ENCODE peak calls at places on chromosomes 2 and 18, in six cellular contexts. W is EL, L is neural crest cell, G is body of pancreas, N is HEK293T, C is Calu3. O is an unnamed sample.
A peak's percentile ranks its signal among the peaks of the same experiment; 100 is the strongest.

GRCh38 chr2:108069515-108070310 is 83.4 kb downstream of the SLC5A7 start:
- DNase-seq in C (peak; percentile 8), W (no peak), L (no peak), N (peak; percentile 27), G (no peak), O (peak; percentile 21)

GRCh38 chr2:231015462-231015861 is 19.5 kb downstream of the SPATA3 start:
- DNase-seq in L (peak; percentile 25), N (no peak), W (no peak), G (no peak), C (no peak), O (no peak)

GRCh38 chr2:179571141-179571713 is 290.2 kb downstream of the ZNF385B start:
- DNase-seq in C (no peak), G (no peak), N (no peak), L (no peak), W (no peak), O (no peak)

GRCh38 chr2:216424305-216424704 is 12.0 kb downstream of the SMARCAL1 start:
- DNase-seq in L (no peak), C (no peak), N (no peak), W (peak; percentile 8), G (no peak), O (no peak)

GRCh38 chr2:97005353-97005752 is 19.0 kb upstream of the FAM178B start:
- DNase-seq in C (peak; percentile 20), L (no peak), W (peak; percentile 2), G (no peak), N (peak; percentile 51), O (peak; percentile 25)

GRCh38 chr2:169069818-169070217 is 455 bp downstream of the DHRS9 start:
- DNase-seq in C (no peak), N (no peak), G (no peak), W (no peak), L (no peak), O (no peak)

GRCh38 chr2:38706846-38707345 is 41.0 kb downstream of the GALM start:
- DNase-seq in N (no peak), L (no peak), C (no peak), G (no peak), W (no peak), O (no peak)

GRCh38 chr18:35386600-35387366 is 9.6 kb upstream of the ZNF396 start:
- DNase-seq in N (peak; percentile 93), L (peak; percentile 55), G (peak; percentile 73), W (peak; percentile 72), C (peak; percentile 72), O (peak; percentile 59)

GRCh38 chr2:62014102-62014501 is 108.6 kb downstream of the COMMD1 start:
- DNase-seq in W (peak; percentile 11), N (peak; percentile 16), L (no peak), G (peak; percentile 81), C (no peak), O (no peak)

GRCh38 chr2:157329524-157329923 is 3.9 kb upstream of the ERMN start:
- DNase-seq in N (no peak), L (no peak), W (no peak), C (peak; percentile 7), G (peak; percentile 83), O (no peak)

GRCh38 chr2:233795735-233796171 is 17.6 kb downstream of the MROH2A start:
- DNase-seq in N (no peak), L (no peak), G (no peak), C (no peak), W (no peak), O (no peak)

GRCh38 chr2:196293751-196294486 is 122.5 kb upstream of the STK17B start:
- DNase-seq in G (no peak), W (peak; percentile 93), L (no peak), C (peak; percentile 13), N (no peak), O (peak; percentile 63)

GRCh38 chr18:22175326-22175725 is 5.9 kb downstream of the GATA6 start:
- DNase-seq in W (no peak), C (no peak), G (no peak), N (no peak), L (no peak), O (no peak)

GRCh38 chr2:149021271-149021719 is 17.2 kb upstream of the LYPD6B start:
- DNase-seq in G (no peak), W (no peak), C (no peak), N (no peak), L (no peak), O (no peak)

GRCh38 chr2:65231892-65232477 is 4.4 kb downstream of the ACTR2 start:
- DNase-seq in C (no peak), W (peak; percentile 51), L (no peak), N (peak; percentile 43), G (no peak), O (no peak)

GRCh38 chr18:58316943-58317342 is 272.9 kb downstream of the NEDD4L start:
- DNase-seq in L (no peak), C (no peak), W (no peak), N (no peak), G (no peak), O (no peak)

GRCh38 chr2:99488587-99488998 is 1.2 kb downstream of the REV1 start:
- DNase-seq in C (no peak), G (no peak), N (no peak), L (no peak), W (peak; percentile 40), O (no peak)

GRCh38 chr2:207468504-207468903 is 61.3 kb upstream of the CREB1 start:
- DNase-seq in C (no peak), L (no peak), W (no peak), G (no peak), N (no peak), O (no peak)

GRCh38 chr18:73742959-73743358 is 404.7 kb downstream of the FBXO15 start:
- DNase-seq in L (no peak), N (no peak), C (no peak), G (no peak), W (no peak), O (no peak)

GRCh38 chr18:29002747-29003146 is 825.8 kb upstream of the CDH2 start:
- DNase-seq in W (no peak), G (no peak), C (no peak), L (no peak), N (no peak), O (no peak)

GRCh38 chr2:224025874-224026273 is 13.2 kb downstream of the SERPINE2 start:
- DNase-seq in L (no peak), W (no peak), C (no peak), G (no peak), N (no peak), O (no peak)

GRCh38 chr2:146239392-146240135 is 1605.3 kb upstream of the ACVR2A start:
- DNase-seq in C (no peak), N (no peak), W (peak; percentile 92), G (no peak), L (no peak), O (no peak)

GRCh38 chr2:237242091-237242536 is 156.4 kb downstream of the COPS8 start:
- DNase-seq in N (no peak), W (peak; percentile 65), C (no peak), G (no peak), L (no peak), O (no peak)

GRCh38 chr2:236538242-236538641 is 31.4 kb upstream of the ACKR3 start:
- DNase-seq in L (no peak), W (no peak), C (no peak), G (no peak), N (no peak), O (no peak)

GRCh38 chr2:26772064-26773001 is 8.2 kb downstream of the SLC35F6 start:
- DNase-seq in G (peak; percentile 96), L (no peak), W (peak; percentile 77), C (peak; percentile 30), N (no peak), O (no peak)

GRCh38 chr18:75618146-75618545 is 190.6 kb upstream of the SMIM21 start:
- DNase-seq in N (no peak), W (no peak), L (no peak), G (no peak), C (no peak), O (no peak)

GRCh38 chr2:236866542-236867340 is 218.9 kb upstream of the COPS8 start:
- DNase-seq in N (no peak), G (no peak), L (no peak), W (no peak), C (no peak), O (no peak)

GRCh38 chr2:169366066-169366465 is 3.7 kb upstream of the LRP2 start:
- DNase-seq in G (no peak), N (no peak), L (no peak), C (no peak), W (no peak), O (no peak)

GRCh38 chr2:156476516-156477206 is 40.5 kb downstream of the GPD2 start:
- DNase-seq in G (no peak), W (peak; percentile 77), C (no peak), N (no peak), L (no peak), O (no peak)

GRCh38 chr2:168002021-168002553 is 245.3 kb downstream of the STK39 start:
- DNase-seq in N (no peak), L (no peak), G (no peak), C (no peak), W (peak; percentile 38), O (no peak)

GRCh38 chr2:128789221-128789620 is 470.6 kb upstream of the HS6ST1 start:
- DNase-seq in G (no peak), C (no peak), L (no peak), W (no peak), N (no peak), O (no peak)

GRCh38 chr2:205822578-205822977 is 140.3 kb downstream of the NRP2 start:
- DNase-seq in N (no peak), L (no peak), G (no peak), C (no peak), W (peak; percentile 17), O (no peak)

GRCh38 chr2:120736955-120737801 is 1.5 kb downstream of the GLI2 start:
- DNase-seq in G (peak; percentile 16), L (peak; percentile 26), C (peak; percentile 15), W (peak; percentile 95), N (peak; percentile 52), O (peak; percentile 83)

GRCh38 chr18:22342625-22343024 is 75.1 kb downstream of the CTAGE1 start:
- DNase-seq in N (peak; percentile 49), C (peak; percentile 71), L (no peak), W (peak; percentile 82), G (peak; percentile 50), O (no peak)

GRCh38 chr2:204108301-204108700 is 171.7 kb downstream of the ICOS start:
- DNase-seq in G (no peak), C (peak; percentile 28), N (peak; percentile 69), W (peak; percentile 10), L (peak; percentile 36), O (peak; percentile 16)

GRCh38 chr18:79766308-79766707 is 31.4 kb upstream of the KCNG2 start:
- DNase-seq in N (no peak), W (no peak), L (no peak), G (no peak), C (no peak), O (no peak)

GRCh38 chr2:218798767-218799504 is 17.0 kb downstream of the CYP27A1 start:
- DNase-seq in L (no peak), W (no peak), C (no peak), N (no peak), G (no peak), O (no peak)

O was measured in A549.